ENCODE peak calls at places on chromosomes 4 and X, in four cellular contexts. One of them, this sample, is unnamed.

GRCh38 chr4:150818129-150818528 is 197.0 kb downstream of the LRBA start:
- DNase-seq in keratinocyte: no peak
- DNase-seq in fibroblast of villous mesenchyme: no peak
- DNase-seq in transverse colon: no peak
- DNase-seq in this sample: no peak

GRCh38 chr4:113901994-113902787 is 77.3 kb downstream of the ARSJ start:
- DNase-seq in transverse colon: peak; percentile 73
- DNase-seq in fibroblast of villous mesenchyme: no peak
- DNase-seq in keratinocyte: no peak
- DNase-seq in this sample: no peak

GRCh38 chrX:11151799-11152591 is 40.9 kb downstream of the HCCS start:
- DNase-seq in transverse colon: no peak
- DNase-seq in fibroblast of villous mesenchyme: no peak
- DNase-seq in keratinocyte: no peak
- DNase-seq in this sample: no peak

GRCh38 chr4:145882594-145882993 is 56.0 kb downstream of the ZNF827 start:
- DNase-seq in transverse colon: no peak
- DNase-seq in fibroblast of villous mesenchyme: no peak
- DNase-seq in keratinocyte: no peak
- DNase-seq in this sample: no peak

GRCh38 chr4:176400816-176401461 is 81.2 kb downstream of the SPCS3 start:
- DNase-seq in fibroblast of villous mesenchyme: peak; percentile 67
- DNase-seq in keratinocyte: no peak
- DNase-seq in transverse colon: no peak
- DNase-seq in this sample: peak; percentile 83

GRCh38 chrX:129522184-129523059 is 868 bp downstream of the SMARCA1 start:
- DNase-seq in fibroblast of villous mesenchyme: peak; percentile 80
- DNase-seq in keratinocyte: no peak
- DNase-seq in transverse colon: peak; percentile 31
- DNase-seq in this sample: peak; percentile 54

GRCh38 chrX:28787206-28787605 is 200.0 kb downstream of the IL1RAPL1 start:
- DNase-seq in transverse colon: no peak
- DNase-seq in keratinocyte: no peak
- DNase-seq in fibroblast of villous mesenchyme: peak; percentile 34
- DNase-seq in this sample: peak; percentile 74

GRCh38 chrX:24990585-24990984 is 25.2 kb downstream of the ARX start:
- DNase-seq in fibroblast of villous mesenchyme: no peak
- DNase-seq in transverse colon: no peak
- DNase-seq in keratinocyte: no peak
- DNase-seq in this sample: no peak

GRCh38 chrX:110951472-110952269 is 144.3 kb upstream of the PAK3 start:
- DNase-seq in transverse colon: no peak
- DNase-seq in fibroblast of villous mesenchyme: no peak
- DNase-seq in keratinocyte: no peak
- DNase-seq in this sample: no peak

GRCh38 chr4:152696764-152697250 is 17.0 kb upstream of the TMEM154 start:
- DNase-seq in fibroblast of villous mesenchyme: no peak
- DNase-seq in transverse colon: peak; percentile 50
- DNase-seq in keratinocyte: peak; percentile 73
- DNase-seq in this sample: peak; percentile 96

GRCh38 chrX:47859686-47860085 is 23.0 kb downstream of the ZNF81 start:
- DNase-seq in fibroblast of villous mesenchyme: no peak
- DNase-seq in keratinocyte: no peak
- DNase-seq in transverse colon: no peak
- DNase-seq in this sample: no peak

GRCh38 chr4:122003335-122003734 is 51.5 kb upstream of the TRPC3 start:
- DNase-seq in keratinocyte: no peak
- DNase-seq in fibroblast of villous mesenchyme: peak; percentile 56
- DNase-seq in transverse colon: peak; percentile 48
- DNase-seq in this sample: no peak

GRCh38 chr4:14168919-14169318 is 541.4 kb upstream of the BOD1L1 start:
- DNase-seq in fibroblast of villous mesenchyme: peak; percentile 60
- DNase-seq in transverse colon: peak; percentile 23
- DNase-seq in keratinocyte: peak; percentile 87
- DNase-seq in this sample: peak; percentile 88

GRCh38 chr4:174749091-174749490 is 80.0 kb downstream of the GLRA3 start:
- DNase-seq in transverse colon: no peak
- DNase-seq in keratinocyte: no peak
- DNase-seq in fibroblast of villous mesenchyme: no peak
- DNase-seq in this sample: peak; percentile 76

GRCh38 chrX:1484638-1485019 is 31.9 kb upstream of the ASMTL start:
- DNase-seq in keratinocyte: no peak
- DNase-seq in transverse colon: no peak
- DNase-seq in fibroblast of villous mesenchyme: no peak
- DNase-seq in this sample: no peak

GRCh38 chrX:138711399-138712347 is at the start of gene FGF13:
- DNase-seq in keratinocyte: no peak
- DNase-seq in transverse colon: peak; percentile 7
- DNase-seq in fibroblast of villous mesenchyme: no peak
- DNase-seq in this sample: peak; percentile 4

GRCh38 chr4:40987151-40987550 is 227.2 kb downstream of the APBB2 start:
- DNase-seq in fibroblast of villous mesenchyme: peak; percentile 46
- DNase-seq in keratinocyte: no peak
- DNase-seq in transverse colon: no peak
- DNase-seq in this sample: no peak

GRCh38 chrX:19899234-19899788 is 11.9 kb upstream of the SH3KBP1 start:
- DNase-seq in transverse colon: no peak
- DNase-seq in fibroblast of villous mesenchyme: no peak
- DNase-seq in keratinocyte: no peak
- DNase-seq in this sample: no peak

GRCh38 chrX:136273986-136274385 is 22.8 kb upstream of the MAP7D3 start:
- DNase-seq in fibroblast of villous mesenchyme: no peak
- DNase-seq in keratinocyte: no peak
- DNase-seq in transverse colon: no peak
- DNase-seq in this sample: no peak

GRCh38 chrX:154123241-154124219 is 20.5 kb upstream of the OPN1LW start:
- DNase-seq in transverse colon: peak; percentile 62
- DNase-seq in fibroblast of villous mesenchyme: peak; percentile 8
- DNase-seq in keratinocyte: no peak
- DNase-seq in this sample: no peak

GRCh38 chrX:1385824-1386223 is 6.1 kb downstream of the SLC25A6 start:
- DNase-seq in fibroblast of villous mesenchyme: no peak
- DNase-seq in transverse colon: no peak
- DNase-seq in keratinocyte: no peak
- DNase-seq in this sample: no peak

GRCh38 chrX:153688900-153689590 is 1.3 kb downstream of the SLC6A8 start:
- DNase-seq in transverse colon: no peak
- DNase-seq in keratinocyte: no peak
- DNase-seq in fibroblast of villous mesenchyme: peak; percentile 8
- DNase-seq in this sample: peak; percentile 27

GRCh38 chr4:60133414-60133813 is 1066.7 kb upstream of the ADGRL3 start:
- DNase-seq in transverse colon: no peak
- DNase-seq in keratinocyte: peak; percentile 13
- DNase-seq in fibroblast of villous mesenchyme: peak; percentile 1
- DNase-seq in this sample: peak; percentile 46

GRCh38 chr4:121686265-121686664 is 10.5 kb downstream of the ANXA5 start:
- DNase-seq in transverse colon: no peak
- DNase-seq in keratinocyte: no peak
- DNase-seq in fibroblast of villous mesenchyme: no peak
- DNase-seq in this sample: no peak

GRCh38 chr4:155392486-155393184 is 15.9 kb upstream of the MAP9 start:
- DNase-seq in transverse colon: no peak
- DNase-seq in fibroblast of villous mesenchyme: peak; percentile 79
- DNase-seq in keratinocyte: no peak
- DNase-seq in this sample: peak; percentile 71

GRCh38 chr4:166282081-166282770 is 409.2 kb downstream of the TLL1 start:
- DNase-seq in transverse colon: no peak
- DNase-seq in keratinocyte: no peak
- DNase-seq in fibroblast of villous mesenchyme: no peak
- DNase-seq in this sample: no peak

GRCh38 chrX:9482837-9483236 is 18.0 kb downstream of the TBL1X start:
- DNase-seq in transverse colon: no peak
- DNase-seq in keratinocyte: no peak
- DNase-seq in fibroblast of villous mesenchyme: no peak
- DNase-seq in this sample: no peak

GRCh38 chr4:40309250-40309774 is 25.8 kb upstream of the CHRNA9 start:
- DNase-seq in keratinocyte: no peak
- DNase-seq in transverse colon: peak; percentile 94
- DNase-seq in fibroblast of villous mesenchyme: peak; percentile 88
- DNase-seq in this sample: peak; percentile 83

GRCh38 chrX:10514891-10515290 is 105.5 kb downstream of the MID1 start:
- DNase-seq in keratinocyte: no peak
- DNase-seq in fibroblast of villous mesenchyme: peak; percentile 24
- DNase-seq in transverse colon: no peak
- DNase-seq in this sample: peak; percentile 26

GRCh38 chr4:37546586-37546985 is 139.6 kb downstream of the RELL1 start:
- DNase-seq in transverse colon: no peak
- DNase-seq in fibroblast of villous mesenchyme: no peak
- DNase-seq in keratinocyte: no peak
- DNase-seq in this sample: no peak

GRCh38 chrX:128216364-128216763 is 164.2 kb upstream of the ACTRT1 start:
- DNase-seq in transverse colon: no peak
- DNase-seq in fibroblast of villous mesenchyme: no peak
- DNase-seq in keratinocyte: no peak
- DNase-seq in this sample: no peak

GRCh38 chrX:153778684-153779101 is 2.1 kb upstream of the SRPK3 start:
- DNase-seq in fibroblast of villous mesenchyme: no peak
- DNase-seq in transverse colon: no peak
- DNase-seq in keratinocyte: peak; percentile 26
- DNase-seq in this sample: no peak

GRCh38 chr4:20276848-20277247 is 25.1 kb downstream of the SLIT2 start:
- DNase-seq in keratinocyte: no peak
- DNase-seq in transverse colon: no peak
- DNase-seq in fibroblast of villous mesenchyme: no peak
- DNase-seq in this sample: no peak

GRCh38 chr4:16843831-16844508 is 54.5 kb downstream of the LDB2 start:
- DNase-seq in keratinocyte: no peak
- DNase-seq in fibroblast of villous mesenchyme: peak; percentile 95
- DNase-seq in transverse colon: no peak
- DNase-seq in this sample: peak; percentile 75

GRCh38 chr4:118337954-118338353 is 14.8 kb downstream of the PRSS12 start:
- DNase-seq in keratinocyte: no peak
- DNase-seq in transverse colon: no peak
- DNase-seq in fibroblast of villous mesenchyme: no peak
- DNase-seq in this sample: no peak

GRCh38 chr4:143084566-143084965 is 100.2 kb upstream of the USP38 start:
- DNase-seq in keratinocyte: no peak
- DNase-seq in fibroblast of villous mesenchyme: no peak
- DNase-seq in transverse colon: no peak
- DNase-seq in this sample: no peak

GRCh38 chr4:105453550-105454201 is 20.2 kb downstream of the PPA2 start:
- DNase-seq in transverse colon: no peak
- DNase-seq in keratinocyte: no peak
- DNase-seq in fibroblast of villous mesenchyme: no peak
- DNase-seq in this sample: no peak

GRCh38 chr4:140004580-140005314 is 149.2 kb downstream of the MAML3 start:
- DNase-seq in fibroblast of villous mesenchyme: peak; percentile 34
- DNase-seq in keratinocyte: no peak
- DNase-seq in transverse colon: no peak
- DNase-seq in this sample: peak; percentile 61

GRCh38 chr4:177441803-177442622 is at the start of gene AGA:
- DNase-seq in keratinocyte: peak; percentile 44
- DNase-seq in fibroblast of villous mesenchyme: peak; percentile 96
- DNase-seq in transverse colon: peak; percentile 98
- DNase-seq in this sample: peak; percentile 96

GRCh38 chr4:177441061-177441802 is 1.0 kb downstream of the AGA start:
- DNase-seq in transverse colon: peak; percentile 13
- DNase-seq in keratinocyte: no peak
- DNase-seq in fibroblast of villous mesenchyme: peak; percentile 59
- DNase-seq in this sample: peak; percentile 36

GRCh38 chr4:177446571-177446970 is 4.3 kb upstream of the AGA start:
- DNase-seq in transverse colon: no peak
- DNase-seq in fibroblast of villous mesenchyme: no peak
- DNase-seq in keratinocyte: no peak
- DNase-seq in this sample: no peak

GRCh38 chr4:177444911-177445736 is 2.9 kb upstream of the AGA start:
- DNase-seq in transverse colon: no peak
- DNase-seq in fibroblast of villous mesenchyme: no peak
- DNase-seq in keratinocyte: no peak
- DNase-seq in this sample: no peak

DNA sequence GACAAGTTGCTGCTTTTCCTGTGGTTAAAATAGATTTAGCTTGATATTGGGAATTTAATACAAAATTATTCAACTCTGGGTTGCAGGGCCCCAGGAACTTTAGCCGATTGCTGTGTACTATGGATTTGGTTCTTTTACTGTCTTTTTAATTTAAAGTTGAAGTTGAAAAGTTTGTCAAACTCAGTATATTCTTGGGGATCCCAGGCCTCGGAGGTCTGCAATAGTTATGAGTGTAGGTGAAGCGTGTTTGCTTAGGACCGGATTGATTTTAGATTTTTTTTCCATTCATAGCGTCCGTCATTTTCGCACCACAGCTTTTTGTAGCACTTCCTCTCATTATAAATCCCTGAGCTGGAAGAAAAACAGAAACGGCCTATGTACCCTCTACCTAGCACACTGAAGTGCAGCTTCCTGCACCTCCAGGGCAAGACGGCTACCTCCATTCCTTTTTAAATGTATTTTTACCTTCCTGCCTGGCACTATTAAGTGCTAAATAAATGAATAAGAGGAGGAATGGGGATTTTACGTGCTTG is 452 bp upstream of the AGA start:
- DNase-seq in fibroblast of villous mesenchyme: no peak
- DNase-seq in keratinocyte: no peak
- DNase-seq in transverse colon: no peak
- DNase-seq in this sample: no peak
- H3K4me3 ChIP-seq in fibroblast of villous mesenchyme: peak overlapping the region; percentile 82
- H3K4me3 ChIP-seq in keratinocyte: peak overlapping the region; percentile 73
- H3K4me3 ChIP-seq in transverse colon: peak overlapping the region; percentile 49
- H3K4me3 ChIP-seq in this sample: peak overlapping the region; percentile 72

DNA sequence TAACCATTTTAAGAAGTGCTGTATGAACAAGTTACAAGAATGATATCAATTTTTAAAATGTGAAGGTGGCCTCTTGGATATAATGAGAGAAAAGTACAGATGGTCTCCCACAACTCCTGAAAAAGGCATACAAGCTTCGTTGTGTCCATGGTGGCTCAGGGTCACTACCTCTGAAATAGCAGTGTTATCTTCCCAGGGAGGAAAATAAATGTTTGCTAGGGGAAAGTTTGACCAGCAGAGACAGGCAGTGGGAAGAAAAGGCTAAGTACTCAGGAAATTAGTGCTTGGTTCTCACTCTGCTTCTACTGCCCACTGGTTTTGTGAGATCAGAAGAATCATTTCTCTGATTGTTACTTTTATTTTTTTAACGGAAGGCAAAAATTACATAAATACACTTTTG is 39.4 kb downstream of the PPP1R2C start:
- DNase-seq in fibroblast of villous mesenchyme: no peak
- DNase-seq in keratinocyte: no peak
- DNase-seq in transverse colon: no peak
- DNase-seq in this sample: no peak
- TF ChIP-seq CTCF in fibroblast of villous mesenchyme: no peak
- TF ChIP-seq CTCF in keratinocyte: no peak
- TF ChIP-seq CTCF in transverse colon: no peak
- TF ChIP-seq CTCF in this sample: no peak

GRCh38 chr4:56410247-56410646 is 23.0 kb upstream of the AASDH start:
- DNase-seq in fibroblast of villous mesenchyme: peak; percentile 96
- DNase-seq in keratinocyte: peak; percentile 77
- DNase-seq in transverse colon: peak; percentile 17
- DNase-seq in this sample: peak; percentile 98
- H3K4me3 ChIP-seq in fibroblast of villous mesenchyme: peak overlapping the region; percentile 41
- H3K4me3 ChIP-seq in keratinocyte: peak overlapping the region; percentile 18
- H3K4me3 ChIP-seq in transverse colon: no peak overlapping the region
- H3K4me3 ChIP-seq in this sample: peak overlapping the region; percentile 28

GRCh38 chrX:155505296-155505695 is 46.9 kb upstream of the F8A3 start:
- DNase-seq in fibroblast of villous mesenchyme: no peak
- DNase-seq in transverse colon: no peak
- DNase-seq in keratinocyte: no peak
- DNase-seq in this sample: no peak
- TF ChIP-seq CTCF in fibroblast of villous mesenchyme: no peak
- TF ChIP-seq CTCF in transverse colon: no peak
- TF ChIP-seq CTCF in keratinocyte: no peak
- TF ChIP-seq CTCF in this sample: no peak

GRCh38 chr4:7857993-7858392 is 81.7 kb downstream of the AFAP1 start:
- DNase-seq in keratinocyte: no peak
- DNase-seq in fibroblast of villous mesenchyme: no peak
- DNase-seq in transverse colon: no peak
- DNase-seq in this sample: no peak
- H3K4me3 ChIP-seq in keratinocyte: no peak overlapping the region
- H3K4me3 ChIP-seq in fibroblast of villous mesenchyme: no peak overlapping the region
- H3K4me3 ChIP-seq in transverse colon: no peak overlapping the region
- H3K4me3 ChIP-seq in this sample: no peak overlapping the region

This sample was measured in astrocyte of the spinal cord.